ENCODE peak calls at places on chromosomes 16 and 17, in seven cellular contexts. G, C, F, A, Q, U and K are unnamed samples.

GRCh38 chr17:81245024-81245664 is 6.0 kb downstream of the NDUFAF8 start:
- DNase-seq in G (no peak), U (no peak), Q (no peak), F (no peak), C (no peak), A (no peak), K (no peak)

GRCh38 chr17:2064980-2065785 is 10.3 kb downstream of the HIC1 start:
- DNase-seq in Q (peak; percentile 90), F (peak; percentile 66), A (no peak), G (peak; percentile 71), U (peak; percentile 90), C (no peak), K (peak; percentile 37)

GRCh38 chr16:772959-773358 is 12.4 kb downstream of the MSLN start:
- DNase-seq in Q (no peak), U (no peak), G (no peak), F (no peak), A (no peak), C (no peak), K (no peak)

GRCh38 chr16:81694494-81695285 is 84.4 kb upstream of the PLCG2 start:
- DNase-seq in A (no peak), U (no peak), G (no peak), C (no peak), F (no peak), Q (no peak), K (no peak)

GRCh38 chr16:73176577-73177013 is 128.7 kb upstream of the ZFHX3 start:
- DNase-seq in Q (no peak), G (peak; percentile 77), F (no peak), U (peak; percentile 98), C (peak; percentile 91), A (no peak), K (peak; percentile 67)

GRCh38 chr17:3796110-3796821 is 4.7 kb downstream of the ITGAE start:
- DNase-seq in A (peak; percentile 55), G (no peak), F (no peak), C (no peak), U (no peak), Q (no peak), K (no peak)

GRCh38 chr16:9521749-9522370 is 430.4 kb downstream of the HAPSTR1 start:
- DNase-seq in A (no peak), U (no peak), Q (no peak), F (no peak), C (no peak), G (no peak), K (no peak)

GRCh38 chr17:54626146-54626703 is 274.4 kb upstream of the TOM1L1 start:
- DNase-seq in U (no peak), F (no peak), G (no peak), C (no peak), Q (no peak), A (no peak), K (no peak)

GRCh38 chr16:2969545-2970521 is 685 bp downstream of the PAQR4 start:
- DNase-seq in C (no peak), G (peak; percentile 65), A (peak; percentile 20), Q (no peak), U (peak; percentile 37), F (peak; percentile 85), K (peak; percentile 50)

GRCh38 chr17:15917439-15918027 is 27.4 kb upstream of the ADORA2B start:
- DNase-seq in G (peak; percentile 49), A (no peak), C (no peak), Q (peak; percentile 69), F (no peak), U (no peak), K (no peak)

GRCh38 chr16:30335598-30336474 is 19.3 kb downstream of the CD2BP2 start:
- DNase-seq in Q (peak; percentile 46), A (no peak), G (no peak), C (no peak), F (no peak), U (peak; percentile 37), K (peak; percentile 50)

GRCh38 chr16:85309656-85310587 is 197.7 kb upstream of the CIBAR2 start:
- DNase-seq in A (no peak), F (peak; percentile 68), G (no peak), U (no peak), Q (no peak), C (no peak), K (no peak)

GRCh38 chr16:2752850-2753522 is 548 bp downstream of the SRRM2 start:
- DNase-seq in U (peak; percentile 80), F (peak; percentile 94), A (no peak), Q (peak; percentile 95), C (peak; percentile 18), G (peak; percentile 96), K (peak; percentile 75)

GRCh38 chr16:27428035-27428785 is 26.2 kb downstream of the IL21R start:
- DNase-seq in F (no peak), A (no peak), G (no peak), Q (no peak), U (no peak), C (no peak), K (no peak)